ENCODE peak calls at places on chromosomes 3 and 15, in five cellular contexts. Y, A, U, K and B are unnamed samples.

GRCh38 chr3:34016925-34017592 is 218.6 kb downstream of the PDCD6IP start:
- ATAC-seq in K (no peak), A (no peak), U (no peak), Y (no peak), B (no peak)

GRCh38 chr15:40291088-40291574 is 8.3 kb upstream of the ANKRD63 start:
- ATAC-seq in A (peak; percentile 40), K (peak; percentile 10), Y (peak; percentile 89), U (peak; percentile 71), B (peak; percentile 67)

GRCh38 chr3:10992946-10993728 is 589 bp downstream of the SLC6A1 start:
- ATAC-seq in Y (no peak), A (no peak), K (peak; percentile 31), U (peak; percentile 12), B (no peak)

GRCh38 chr3:71859128-71859519 is 74.2 kb upstream of the PROK2 start:
- ATAC-seq in Y (peak; percentile 63), K (peak; percentile 79), A (peak; percentile 70), U (peak; percentile 61), B (no peak)

GRCh38 chr3:50304601-50305000 is 1.2 kb upstream of the HYAL1 start:
- ATAC-seq in Y (no peak), U (no peak), A (no peak), K (no peak), B (no peak)

GRCh38 chr3:27060336-27060735 is 308.8 kb downstream of the NEK10 start:
- ATAC-seq in U (no peak), K (no peak), A (no peak), Y (no peak), B (no peak)

GRCh38 chr15:93341164-93341563 is 252.2 kb upstream of the RGMA start:
- ATAC-seq in U (no peak), A (no peak), K (no peak), Y (no peak), B (no peak)

GRCh38 chr3:63970596-63971468 is 52.5 kb downstream of the PSMD6 start:
- ATAC-seq in A (no peak), U (peak; percentile 33), K (peak; percentile 53), Y (peak; percentile 19), B (peak; percentile 52)

GRCh38 chr3:12963184-12963868 is 109.9 kb downstream of the IQSEC1 start:
- ATAC-seq in A (no peak), U (no peak), K (no peak), Y (no peak), B (no peak)

GRCh38 chr3:126439346-126439967 is 36.2 kb downstream of the ZXDC start:
- ATAC-seq in K (no peak), A (no peak), Y (no peak), U (no peak), B (no peak)

GRCh38 chr3:138817685-138818084 is 17.0 kb downstream of the PIK3CB start:
- ATAC-seq in A (no peak), Y (peak; percentile 66), U (no peak), K (no peak), B (no peak)

GRCh38 chr3:9831253-9831652 is 12.6 kb downstream of the RPUSD3 start:
- ATAC-seq in U (no peak), A (no peak), K (no peak), Y (no peak), B (no peak)

GRCh38 chr3:143763568-143764162 is 84.6 kb downstream of the SLC9A9 start:
- ATAC-seq in Y (peak; percentile 33), U (no peak), A (no peak), K (no peak), B (no peak)

GRCh38 chr3:188378786-188379185 is 224.8 kb downstream of the LPP start:
- ATAC-seq in Y (no peak), A (no peak), K (no peak), U (no peak), B (no peak)

GRCh38 chr3:64278631-64279030 is 53.4 kb upstream of the PRICKLE2 start:
- ATAC-seq in Y (no peak), U (no peak), K (no peak), A (no peak), B (no peak)

GRCh38 chr3:46943237-46944187 is 33.0 kb downstream of the CCDC12 start:
- ATAC-seq in A (peak; percentile 39), K (peak; percentile 9), U (peak; percentile 9), Y (no peak), B (no peak)

GRCh38 chr3:169668081-169668956 is 4.8 kb upstream of the MECOM start:
- ATAC-seq in A (peak; percentile 39), K (peak; percentile 54), Y (peak; percentile 6), U (peak; percentile 70), B (peak; percentile 26)

GRCh38 chr3:169667710-169668080 is 4.2 kb upstream of the MECOM start:
- ATAC-seq in U (no peak), K (no peak), Y (no peak), A (no peak), B (no peak)

GRCh38 chr3:169667380-169667671 is 3.8 kb upstream of the MECOM start:
- ATAC-seq in U (no peak), A (no peak), K (no peak), Y (no peak), B (no peak)

GRCh38 chr3:169669816-169670215 is 6.3 kb upstream of the MECOM start:
- ATAC-seq in K (no peak), Y (no peak), U (no peak), A (no peak), B (no peak)

GRCh38 chr3:169668957-169669681 is 5.6 kb upstream of the MECOM start:
- ATAC-seq in A (peak; percentile 82), Y (peak; percentile 100), K (peak; percentile 92), U (peak; percentile 98), B (peak; percentile 92)
- H3K4me3 ChIP-seq in A (peak overlapping the region; percentile 35), Y (peak overlapping the region; percentile 25), K (no peak overlapping the region), U (peak overlapping the region; percentile 35), B (peak overlapping the region; percentile 43)

DNA sequence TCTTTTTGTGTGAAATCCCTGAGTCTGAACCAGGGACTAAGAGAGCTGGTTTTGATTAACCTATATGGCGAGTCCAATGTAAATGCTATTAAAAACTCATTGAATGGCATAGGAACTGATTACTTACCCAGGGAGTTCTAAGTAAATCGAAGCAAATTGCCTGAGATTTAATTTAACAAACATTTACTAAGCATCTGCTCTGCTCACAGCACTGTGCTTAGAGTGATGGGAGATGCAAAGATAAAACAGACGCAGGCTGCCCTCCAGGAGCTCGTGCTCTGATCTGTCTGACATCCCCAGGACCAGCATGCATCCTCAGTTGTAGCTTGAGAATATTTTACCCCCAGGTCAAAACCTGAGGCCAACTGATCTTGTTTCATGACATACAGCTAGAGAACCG is 247.9 kb downstream of the NR2F2 start:
- ATAC-seq in K (no peak), A (no peak), Y (no peak), U (no peak), B (no peak)
- H3K27me3 ChIP-seq in K (no peaks in the 10 kb centered on the region), A (no peaks in the 10 kb centered on the region), Y (peaks cover 20% of the 10 kb centered on the region), U (no peaks in the 10 kb centered on the region), B (no peaks in the 10 kb centered on the region)

DNA sequence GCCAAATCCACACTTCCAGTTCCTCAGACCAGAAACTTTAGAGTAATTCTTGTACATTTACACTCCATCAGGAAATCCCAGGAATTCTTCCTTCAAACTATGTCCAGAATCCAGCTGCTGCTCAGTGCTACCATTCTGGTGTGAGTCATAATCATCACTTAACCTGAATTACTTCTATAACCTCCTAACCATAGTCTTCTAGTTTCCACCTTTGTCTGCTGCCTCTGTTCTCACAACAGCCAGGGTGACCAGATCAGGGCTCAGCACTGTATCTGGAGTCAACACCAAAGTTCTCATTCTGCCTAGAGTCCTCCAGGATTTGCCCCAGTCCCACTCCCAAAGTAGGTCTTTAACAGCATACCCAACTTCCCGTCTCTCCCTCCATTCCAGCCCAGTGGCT is 3.4 kb downstream of the CLDND1 start:
- ATAC-seq in A (no peak), Y (no peak), U (no peak), K (no peak), B (no peak)
- H3K4me1 ChIP-seq in A (no peaks in the 10 kb centered on the region), Y (peaks cover 7% of the 10 kb centered on the region), U (peaks cover 6% of the 10 kb centered on the region), K (no peaks in the 10 kb centered on the region), B (no peaks in the 10 kb centered on the region)

DNA sequence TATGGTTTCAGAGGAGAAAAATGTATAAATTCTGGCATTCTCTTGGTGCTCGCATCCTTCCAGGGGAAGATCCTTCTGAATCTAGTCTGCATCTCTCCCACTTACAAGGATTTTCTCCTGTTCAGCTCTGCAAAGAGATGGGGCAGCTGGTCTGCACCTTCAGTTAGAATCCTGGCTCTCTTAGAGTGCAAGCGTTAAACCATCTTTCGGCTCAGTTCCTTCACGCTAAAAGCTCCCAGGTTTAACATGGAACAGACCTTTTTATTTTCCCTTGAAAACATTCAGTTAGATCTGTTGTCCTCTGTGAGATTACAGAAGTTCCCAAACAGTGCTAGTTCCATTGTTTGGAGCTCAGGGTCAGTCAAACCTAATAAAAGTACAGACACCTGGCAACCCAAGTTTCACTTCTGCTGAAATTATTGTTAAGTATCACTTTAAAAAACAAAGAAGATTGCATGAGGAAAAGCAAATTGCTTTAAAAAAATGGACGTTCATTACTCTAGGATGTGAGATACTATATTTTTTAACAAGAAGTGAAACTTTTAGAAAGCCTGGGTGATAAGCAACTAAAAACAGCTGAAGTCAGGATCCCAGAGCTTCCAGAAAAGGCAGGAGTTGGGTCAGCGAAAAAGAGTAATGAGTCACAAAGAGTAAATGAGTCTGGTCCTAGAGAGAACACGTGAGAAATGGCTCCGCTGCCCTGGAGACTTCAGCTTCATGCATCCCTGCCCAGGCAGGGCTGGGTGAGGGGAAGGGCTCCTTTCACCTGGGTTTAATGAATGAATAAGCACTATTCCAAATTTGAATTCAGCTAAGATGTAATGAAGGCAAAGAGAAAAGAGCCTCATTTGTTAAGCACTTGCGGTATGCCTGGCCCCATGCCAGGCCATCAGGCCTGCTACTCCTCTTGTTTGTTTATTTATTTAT is 63.3 kb downstream of the ABTB1 start:
- ATAC-seq in K (peak; percentile 20), A (no peak), U (peak; percentile 55), Y (no peak), B (peak; percentile 55)
- H3K4me3 ChIP-seq in K (no peak overlapping the region), A (no peak overlapping the region), U (no peak overlapping the region), Y (no peak overlapping the region), B (no peak overlapping the region)

GRCh38 chr15:62066663-62067447 is at the start of gene C2CD4A:
- ATAC-seq in U (peak; percentile 77), K (peak; percentile 89), A (peak; percentile 87), Y (no peak), B (peak; percentile 57)
- H3K27me3 ChIP-seq in U (no peaks in the 10 kb centered on the region), K (no peaks in the 10 kb centered on the region), A (no peaks in the 10 kb centered on the region), Y (peaks cover 10% of the 10 kb centered on the region), B (peaks cover 68% of the 10 kb centered on the region)